ENCODE peak calls at places on chromosomes 3 and 15, in nine cellular contexts. N is psoas muscle, V is A549, G is GM23338, F is lung, L is fibroblast of lung, E is lower lobe of right lung, B is PC-9, U is tibial nerve. R is an unnamed sample.

GRCh38 chr15:59591372-59591771 is 20.2 kb upstream of the GCNT3 start:
- DNase-seq in N (no peak), V (no peak), G (no peak), F (no peak), L (no peak), E (no peak), B (no peak), U (no peak), R (no peak)

GRCh38 chr3:182795383-182795782 is 2.1 kb downstream of the ATP11B start:
- DNase-seq in N (no peak), V (no peak), G (no peak), F (no peak), L (peak), E (no peak), B (peak), U (no peak), R (no peak)

GRCh38 chr3:172708905-172709775 is 1.7 kb downstream of the NCEH1 start:
- DNase-seq in N (no peak), V (no peak), G (no peak), F (no peak), L (no peak), E (no peak), B (no peak), U (no peak), R (no peak)

GRCh38 chr3:25748189-25748588 is 35.1 kb downstream of the NGLY1 start:
- DNase-seq in N (no peak), V (no peak), G (peak), F (no peak), L (no peak), E (no peak), B (no peak), U (no peak), R (no peak)

GRCh38 chr15:75685195-75685594 is 27.5 kb downstream of the CSPG4 start:
- DNase-seq in N (no peak), V (peak), G (no peak), F (no peak), L (no peak), E (no peak), B (no peak), U (no peak), R (no peak)

GRCh38 chr15:98120561-98120960 is 160.1 kb downstream of the ARRDC4 start:
- DNase-seq in N (no peak), V (no peak), G (no peak), F (no peak), L (no peak), E (no peak), B (no peak), U (no peak), R (no peak)

GRCh38 chr15:98799461-98799971 is 151.2 kb downstream of the IGF1R start:
- DNase-seq in N (no peak), V (peak), G (peak), F (no peak), L (no peak), E (peak), B (peak), U (no peak), R (no peak)

GRCh38 chr3:172530566-172530965 is 7.3 kb upstream of the TNFSF10 start:
- DNase-seq in N (no peak), V (no peak), G (no peak), F (no peak), L (peak), E (no peak), B (no peak), U (no peak), R (no peak)

GRCh38 chr3:16490062-16490641 is 23.3 kb downstream of the RFTN1 start:
- DNase-seq in N (no peak), V (no peak), G (no peak), F (no peak), L (no peak), E (no peak), B (peak), U (no peak), R (no peak)

GRCh38 chr3:79012946-79013362 is 754.8 kb downstream of the ROBO1 start:
- DNase-seq in N (no peak), V (no peak), G (no peak), F (no peak), L (no peak), E (no peak), B (no peak), U (no peak), R (no peak)

GRCh38 chr3:150227839-150228238 is 180.3 kb upstream of the TSC22D2 start:
- DNase-seq in N (no peak), V (peak), G (peak), F (no peak), L (peak), E (no peak), B (no peak), U (no peak), R (no peak)

GRCh38 chr3:16064660-16065414 is 109.6 kb upstream of the GALNT15 start:
- DNase-seq in N (peak), V (peak), G (no peak), F (no peak), L (peak), E (no peak), B (no peak), U (peak), R (peak)

GRCh38 chr15:42106278-42106677 is 11.9 kb upstream of the PLA2G4D start:
- DNase-seq in N (no peak), V (no peak), G (no peak), F (peak), L (no peak), E (peak), B (no peak), U (no peak), R (no peak)

GRCh38 chr3:56775931-56776461 is 25.8 kb downstream of the ARHGEF3 start:
- DNase-seq in N (no peak), V (no peak), G (no peak), F (no peak), L (no peak), E (no peak), B (no peak), U (no peak), R (no peak)

GRCh38 chr3:127274200-127274599 is 13.6 kb downstream of the PRR20G start:
- DNase-seq in N (no peak), V (no peak), G (no peak), F (no peak), L (no peak), E (no peak), B (no peak), U (no peak), R (no peak)

GRCh38 chr3:9630550-9631139 is 18.7 kb upstream of the MTMR14 start:
- DNase-seq in N (no peak), V (no peak), G (no peak), F (no peak), L (no peak), E (no peak), B (no peak), U (no peak), R (no peak)

GRCh38 chr15:81531141-81531592 is 157.2 kb upstream of the TMC3 start:
- DNase-seq in N (no peak), V (no peak), G (peak), F (no peak), L (peak), E (no peak), B (no peak), U (no peak), R (no peak)

GRCh38 chr3:20739814-20740213 is 553.8 kb upstream of the SGO1 start:
- DNase-seq in N (no peak), V (no peak), G (no peak), F (no peak), L (no peak), E (no peak), B (no peak), U (no peak), R (no peak)

GRCh38 chr3:38634133-38634532 is 15.4 kb downstream of the SCN5A start:
- DNase-seq in N (peak), V (no peak), G (no peak), F (no peak), L (peak), E (no peak), B (no peak), U (no peak), R (no peak)

GRCh38 chr15:20348291-20348899 is 193.2 kb downstream of the GOLGA6L6 start:
- DNase-seq in N (no peak), V (peak), G (no peak), F (peak), L (no peak), E (no peak), B (no peak), U (no peak), R (no peak)

GRCh38 chr15:78070049-78070698 is 7.3 kb downstream of the TBC1D2B start:
- DNase-seq in N (no peak), V (no peak), G (no peak), F (no peak), L (no peak), E (no peak), B (no peak), U (no peak), R (no peak)

GRCh38 chr15:38411902-38412301 is 42.0 kb upstream of the FAM98B start:
- DNase-seq in N (no peak), V (no peak), G (no peak), F (no peak), L (no peak), E (no peak), B (no peak), U (no peak), R (no peak)

GRCh38 chr3:115663414-115663813 is 40.1 kb downstream of the GAP43 start:
- DNase-seq in N (no peak), V (no peak), G (no peak), F (no peak), L (no peak), E (no peak), B (no peak), U (no peak), R (no peak)

GRCh38 chr15:101540480-101541239 is 51.2 kb upstream of the PCSK6 start:
- DNase-seq in N (no peak), V (peak), G (no peak), F (no peak), L (no peak), E (no peak), B (no peak), U (no peak), R (no peak)

GRCh38 chr15:83057002-83057401 is 10.1 kb downstream of the BTBD1 start:
- DNase-seq in N (no peak), V (no peak), G (no peak), F (no peak), L (no peak), E (no peak), B (no peak), U (no peak), R (no peak)

GRCh38 chr3:12025584-12025983 is 21.4 kb downstream of the SYN2 start:
- DNase-seq in N (no peak), V (no peak), G (no peak), F (no peak), L (no peak), E (no peak), B (no peak), U (no peak), R (no peak)

GRCh38 chr15:67146875-67147381 is 81.5 kb downstream of the SMAD3 start:
- DNase-seq in N (peak), V (peak), G (peak), F (peak), L (peak), E (no peak), B (peak), U (no peak), R (no peak)

GRCh38 chr15:68375716-68376220 is 56.2 kb downstream of the ITGA11 start:
- DNase-seq in N (no peak), V (no peak), G (no peak), F (no peak), L (no peak), E (no peak), B (no peak), U (no peak), R (no peak)

GRCh38 chr15:45136378-45136764 is 6.6 kb downstream of the DUOX1 start:
- DNase-seq in N (no peak), V (no peak), G (peak), F (no peak), L (no peak), E (no peak), B (no peak), U (no peak), R (no peak)

GRCh38 chr15:58403581-58403980 is 28.2 kb upstream of the LIPC start:
- DNase-seq in N (no peak), V (no peak), G (no peak), F (no peak), L (no peak), E (no peak), B (no peak), U (no peak), R (no peak)

GRCh38 chr3:177753498-177754155 is 556.3 kb upstream of the TBL1XR1 start:
- DNase-seq in N (peak), V (no peak), G (no peak), F (peak), L (peak), E (peak), B (no peak), U (peak), R (no peak)

GRCh38 chr3:177758131-177758530 is 560.8 kb upstream of the TBL1XR1 start:
- DNase-seq in N (no peak), V (no peak), G (peak), F (no peak), L (no peak), E (no peak), B (no peak), U (no peak), R (no peak)

GRCh38 chr3:177752841-177753240 is 555.6 kb upstream of the TBL1XR1 start:
- DNase-seq in N (no peak), V (no peak), G (no peak), F (no peak), L (no peak), E (no peak), B (no peak), U (no peak), R (no peak)

GRCh38 chr3:177751770-177752169 is 554.5 kb upstream of the TBL1XR1 start:
- DNase-seq in N (peak), V (no peak), G (peak), F (no peak), L (no peak), E (no peak), B (no peak), U (no peak), R (no peak)

GRCh38 chr3:177754508-177754921 is 557.2 kb upstream of the TBL1XR1 start:
- DNase-seq in N (no peak), V (no peak), G (no peak), F (no peak), L (peak), E (no peak), B (no peak), U (no peak), R (no peak)
- H3K27ac ChIP-seq in N (no peak), V (no peak), G (no peak), F (peak), L (no peak), E (peak), B (no peak), U (no peak), R (peak)

GRCh38 chr3:42053476-42053875 is 37.7 kb upstream of the TRAK1 start:
- DNase-seq in N (peak), V (no peak), G (no peak), F (no peak), L (no peak), E (no peak), B (no peak), U (no peak), R (no peak)

GRCh38 chr3:42050126-42050525 is 41.0 kb upstream of the TRAK1 start:
- DNase-seq in N (no peak), V (no peak), G (no peak), F (no peak), L (no peak), E (no peak), B (no peak), U (no peak), R (no peak)

GRCh38 chr3:42051384-42052131 is 39.6 kb upstream of the TRAK1 start:
- DNase-seq in N (no peak), V (no peak), G (no peak), F (no peak), L (peak), E (no peak), B (no peak), U (no peak), R (no peak)

GRCh38 chr3:42052867-42053351 is 38.2 kb upstream of the TRAK1 start:
- DNase-seq in N (no peak), V (no peak), G (no peak), F (no peak), L (peak), E (no peak), B (no peak), U (no peak), R (peak)

GRCh38 chr3:42052132-42052866 is 38.9 kb upstream of the TRAK1 start:
- DNase-seq in N (no peak), V (no peak), G (no peak), F (no peak), L (peak), E (no peak), B (no peak), U (no peak), R (no peak)
- H3K4me3 ChIP-seq in N (no peak), V (no peak), G (no peak), F (no peak), L (no peak), E (no peak), B (no peak), U (no peak), R (peak)

DNA sequence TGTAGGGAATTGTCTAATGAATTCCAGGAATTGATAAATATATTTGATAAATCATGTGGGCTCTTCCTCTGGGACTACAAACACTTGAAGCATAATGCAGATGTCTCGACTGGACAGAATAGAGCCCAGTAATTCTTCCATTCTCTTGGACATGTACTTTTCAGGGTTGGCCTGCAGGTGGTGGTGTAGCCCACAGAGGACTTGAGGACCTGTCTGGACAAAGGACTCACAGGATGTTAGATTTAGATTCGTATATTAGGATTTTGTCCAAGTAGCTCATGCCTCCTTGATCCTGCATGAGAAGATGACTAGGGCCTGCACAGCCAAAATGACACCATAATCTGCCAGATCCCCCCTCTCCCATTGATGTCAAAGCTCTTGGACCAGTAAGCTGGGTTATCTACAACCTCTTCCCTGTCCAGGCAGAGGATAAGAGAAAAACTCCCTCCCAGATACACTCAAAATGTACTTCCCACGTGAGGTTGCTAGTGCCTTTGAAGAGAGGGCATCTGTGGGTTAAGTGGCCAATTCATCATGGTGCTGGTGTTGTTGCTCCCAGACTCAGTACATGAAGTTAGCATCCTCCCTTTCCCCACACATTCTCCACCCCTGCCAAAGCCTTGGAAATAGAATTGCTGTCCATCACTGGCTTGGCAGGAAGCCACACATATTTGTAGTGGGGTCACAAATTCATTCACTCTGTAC is 88.6 kb upstream of the ZNF280D start:
- DNase-seq in N (peak), V (peak), G (peak), F (peak), L (peak), E (peak), B (peak), U (no peak), R (peak)
- TF ChIP-seq CTCF in N (peak), V (peak), G (peak), F (peak), L (peak), E (peak), B (peak), U (peak), R (peak)

GRCh38 chr3:10835406-10835805 is 19.4 kb downstream of the SLC6A11 start:
- DNase-seq in N (no peak), V (peak), G (peak), F (no peak), L (no peak), E (no peak), B (no peak), U (no peak), R (no peak)
- H3K27ac ChIP-seq in N (no peak), V (no peak), G (no peak), F (no peak), L (no peak), E (no peak), B (no peak), U (no peak), R (no peak)

DNA sequence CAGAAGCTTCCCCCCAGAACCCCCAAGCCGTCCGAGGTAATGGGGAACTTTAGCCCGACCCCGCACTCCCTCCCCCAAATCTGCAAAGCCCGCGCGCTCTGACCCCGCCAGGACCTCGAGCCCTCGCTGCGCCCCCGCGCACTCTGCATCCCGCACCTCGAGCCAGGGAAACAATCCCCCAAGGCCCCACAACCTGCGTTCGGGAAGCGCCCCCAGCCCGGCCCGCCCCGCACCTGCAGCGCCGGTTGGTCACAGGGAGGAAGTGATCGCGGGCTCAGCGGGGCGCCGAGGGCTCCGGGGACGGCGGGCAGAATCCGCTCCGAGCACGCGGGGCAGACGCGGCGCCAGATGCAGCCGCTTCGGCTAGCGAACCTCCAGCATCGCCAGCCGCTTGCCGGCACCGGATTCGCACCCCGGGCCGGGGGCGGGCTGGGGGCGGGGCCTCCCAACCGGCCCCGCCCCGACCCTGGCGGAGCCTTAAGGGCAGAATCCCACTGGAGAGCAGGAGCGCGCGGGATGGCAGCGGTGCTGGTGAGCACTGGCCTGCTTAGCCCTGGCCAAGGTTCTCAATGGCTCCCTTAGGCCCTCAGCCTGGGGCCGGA is at the start of gene CAMKV:
- DNase-seq in N (no peak), V (no peak), G (peak), F (no peak), L (no peak), E (no peak), B (no peak), U (no peak), R (peak)
- H3K4me3 ChIP-seq in N (peak), V (peak), G (peak), F (no peak), L (no peak), E (peak), B (no peak), U (peak), R (peak)

GRCh38 chr3:174342941-174343431 is 516.1 kb upstream of the NAALADL2 start:
- DNase-seq in N (no peak), V (no peak), G (no peak), F (no peak), L (peak), E (no peak), B (no peak), U (no peak), R (no peak)
- TF ChIP-seq CTCF in N (no peak), V (no peak), G (no peak), F (no peak), L (no peak), E (no peak), B (no peak), U (no peak), R (no peak)